ENCODE peak calls at places on chromosomes 1 and 21, in five cellular contexts. Z is heart left ventricle, F is uterus, C is Panc1, J is foreskin fibroblast. S is an unnamed sample.

GRCh38 chr1:229068266-229069043 is 202.5 kb upstream of the RAB4A start:
- DNase-seq in Z (peak), F (no peak), C (no peak), J (no peak), S (no peak)

GRCh38 chr1:46401964-46402626 is 8.0 kb downstream of the FAAH start:
- DNase-seq in Z (peak), F (peak), C (no peak), J (peak), S (no peak)

GRCh38 chr1:229342305-229342901 is 444 bp downstream of the CCSAP start:
- DNase-seq in Z (peak), F (peak), C (no peak), J (peak), S (peak)

GRCh38 chr1:51535006-51535592 is 16.0 kb upstream of the EPS15 start:
- DNase-seq in Z (peak), F (peak), C (no peak), J (peak), S (no peak)

GRCh38 chr1:228902781-228903572 is 167.7 kb downstream of the RHOU start:
- DNase-seq in Z (peak), F (peak), C (peak), J (peak), S (no peak)

GRCh38 chr1:232893481-232894313 is 56.7 kb upstream of the NTPCR start:
- DNase-seq in Z (no peak), F (no peak), C (no peak), J (no peak), S (no peak)

GRCh38 chr1:38083541-38083940 is 36.9 kb upstream of the POU3F1 start:
- DNase-seq in Z (no peak), F (no peak), C (no peak), J (no peak), S (no peak)

GRCh38 chr1:38444311-38444710 is 397.7 kb upstream of the POU3F1 start:
- DNase-seq in Z (no peak), F (no peak), C (no peak), J (no peak), S (no peak)

GRCh38 chr1:30807318-30808066 is 49.9 kb upstream of the LAPTM5 start:
- DNase-seq in Z (peak), F (no peak), C (no peak), J (peak), S (no peak)

GRCh38 chr1:194654956-194655355 is 1468.5 kb upstream of the B3GALT2 start:
- DNase-seq in Z (no peak), F (no peak), C (no peak), J (no peak), S (no peak)

GRCh38 chr1:226635456-226635941 is 86.9 kb downstream of the STUM start:
- DNase-seq in Z (no peak), F (peak), C (no peak), J (no peak), S (no peak)

GRCh38 chr1:92995420-92996130 is 34.3 kb upstream of the DIPK1A start:
- DNase-seq in Z (no peak), F (no peak), C (no peak), J (no peak), S (no peak)

GRCh38 chr1:202639500-202639899 is 70.8 kb downstream of the SYT2 start:
- DNase-seq in Z (no peak), F (no peak), C (no peak), J (peak), S (no peak)

GRCh38 chr1:36561365-36561731 is 78.6 kb upstream of the CSF3R start:
- DNase-seq in Z (no peak), F (no peak), C (no peak), J (no peak), S (peak)

GRCh38 chr1:15712158-15712557 is 23.9 kb upstream of the SLC25A34 start:
- DNase-seq in Z (no peak), F (no peak), C (no peak), J (no peak), S (no peak)

GRCh38 chr1:219724440-219724839 is 111.5 kb upstream of the ZC3H11B start:
- DNase-seq in Z (no peak), F (no peak), C (no peak), J (no peak), S (no peak)

GRCh38 chr1:171152533-171152932 is 32.6 kb upstream of the FMO2 start:
- DNase-seq in Z (peak), F (no peak), C (no peak), J (no peak), S (no peak)

GRCh38 chr1:232624892-232625291 is 5.0 kb downstream of the SIPA1L2 start:
- DNase-seq in Z (no peak), F (no peak), C (no peak), J (no peak), S (no peak)

GRCh38 chr1:169427081-169427611 is at the start of gene CCDC181:
- DNase-seq in Z (peak), F (peak), C (peak), J (peak), S (peak)

GRCh38 chr1:22769932-22770331 is 59.3 kb downstream of the EPHB2 start:
- DNase-seq in Z (no peak), F (no peak), C (no peak), J (no peak), S (no peak)

GRCh38 chr1:12080773-12081556 is 17.9 kb downstream of the TNFRSF8 start:
- DNase-seq in Z (no peak), F (no peak), C (no peak), J (no peak), S (no peak)

GRCh38 chr1:225735252-225736149 is 42.1 kb upstream of the SRP9 start:
- DNase-seq in Z (peak), F (peak), C (peak), J (peak), S (no peak)

GRCh38 chr1:182972821-182973220 is 19.9 kb upstream of the SHCBP1L start:
- DNase-seq in Z (no peak), F (no peak), C (no peak), J (no peak), S (no peak)

GRCh38 chr1:3174487-3175247 is 105.7 kb downstream of the PRDM16 start:
- DNase-seq in Z (peak), F (peak), C (no peak), J (no peak), S (no peak)

GRCh38 chr1:115530407-115530806 is 111.4 kb upstream of the VANGL1 start:
- DNase-seq in Z (peak), F (no peak), C (no peak), J (peak), S (no peak)

GRCh38 chr1:154624756-154625643 is 17.0 kb upstream of the ADAR start:
- DNase-seq in Z (no peak), F (no peak), C (no peak), J (peak), S (no peak)

GRCh38 chr1:100642826-100643225 is 76.7 kb upstream of the VCAM1 start:
- DNase-seq in Z (no peak), F (no peak), C (no peak), J (no peak), S (no peak)

GRCh38 chr1:234302334-234302962 is 70.8 kb upstream of the COA6 start:
- DNase-seq in Z (no peak), F (no peak), C (no peak), J (no peak), S (no peak)

GRCh38 chr21:45266518-45267389 is 20.9 kb downstream of the POFUT2 start:
- DNase-seq in Z (no peak), F (no peak), C (no peak), J (no peak), S (no peak)

GRCh38 chr1:207361910-207362309 is 40.4 kb downstream of the CD55 start:
- DNase-seq in Z (no peak), F (no peak), C (no peak), J (peak), S (no peak)

GRCh38 chr1:110348050-110348449 is 8.9 kb downstream of the RBM15 start:
- DNase-seq in Z (no peak), F (no peak), C (no peak), J (no peak), S (no peak)

GRCh38 chr21:15005391-15005790 is 59.4 kb downstream of the NRIP1 start:
- DNase-seq in Z (peak), F (no peak), C (no peak), J (peak), S (no peak)

GRCh38 chr1:48026701-48027532 is 29.7 kb upstream of the TRABD2B start:
- DNase-seq in Z (no peak), F (no peak), C (no peak), J (no peak), S (no peak)

GRCh38 chr1:6603424-6603850 is 768 bp upstream of the KLHL21 start:
- DNase-seq in Z (peak), F (peak), C (no peak), J (peak), S (no peak)

GRCh38 chr1:58788259-58788658 is 4.4 kb upstream of the JUN start:
- DNase-seq in Z (no peak), F (no peak), C (no peak), J (no peak), S (no peak)

GRCh38 chr1:166685200-166685599 is 154.1 kb upstream of the POGK start:
- DNase-seq in Z (no peak), F (no peak), C (no peak), J (no peak), S (no peak)

GRCh38 chr1:64282353-64282752 is 78.9 kb downstream of the UBE2U start:
- DNase-seq in Z (peak), F (no peak), C (no peak), J (no peak), S (no peak)

GRCh38 chr1:109391626-109392025 is 6.1 kb downstream of the SORT1 start:
- DNase-seq in Z (no peak), F (no peak), C (no peak), J (no peak), S (no peak)

DNA sequence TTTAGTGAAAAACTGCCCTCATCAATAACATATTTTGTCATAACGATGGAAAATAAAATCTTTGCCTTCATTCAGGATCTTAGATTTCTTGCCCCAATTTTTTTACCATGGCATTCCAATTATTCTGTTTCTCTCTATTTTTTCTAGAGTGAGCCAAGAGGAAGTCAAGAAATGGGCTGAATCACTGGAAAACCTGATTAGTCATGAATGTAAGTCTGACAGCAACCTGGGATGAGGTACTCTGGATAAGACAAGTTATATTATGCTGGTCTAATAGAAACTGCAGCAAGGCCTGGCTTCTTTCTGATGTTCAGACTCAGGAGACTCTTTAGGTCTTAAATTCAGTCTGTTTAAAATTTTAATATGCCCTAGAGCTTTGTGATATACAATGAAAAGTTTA is 3.5 kb downstream of the RGS4 start:
- DNase-seq in Z (no peak), F (no peak), C (no peak), J (peak), S (no peak)
- TF ChIP-seq CTCF in Z (no peak), F (no peak), C (no peak), J (no peak), S (no peak)

GRCh38 chr1:220726634-220727033 is 21.5 kb upstream of the MTARC2 start:
- DNase-seq in Z (no peak), F (no peak), C (no peak), J (no peak), S (no peak)
- TF ChIP-seq CTCF in Z (no peak), F (no peak), C (peak), J (no peak), S (no peak)

GRCh38 chr1:87084247-87084836 is 169.9 kb downstream of the HS2ST1 start:
- DNase-seq in Z (no peak), F (no peak), C (no peak), J (peak), S (no peak)
- TF ChIP-seq CTCF in Z (peak), F (peak), C (peak), J (no peak), S (peak)

DNA sequence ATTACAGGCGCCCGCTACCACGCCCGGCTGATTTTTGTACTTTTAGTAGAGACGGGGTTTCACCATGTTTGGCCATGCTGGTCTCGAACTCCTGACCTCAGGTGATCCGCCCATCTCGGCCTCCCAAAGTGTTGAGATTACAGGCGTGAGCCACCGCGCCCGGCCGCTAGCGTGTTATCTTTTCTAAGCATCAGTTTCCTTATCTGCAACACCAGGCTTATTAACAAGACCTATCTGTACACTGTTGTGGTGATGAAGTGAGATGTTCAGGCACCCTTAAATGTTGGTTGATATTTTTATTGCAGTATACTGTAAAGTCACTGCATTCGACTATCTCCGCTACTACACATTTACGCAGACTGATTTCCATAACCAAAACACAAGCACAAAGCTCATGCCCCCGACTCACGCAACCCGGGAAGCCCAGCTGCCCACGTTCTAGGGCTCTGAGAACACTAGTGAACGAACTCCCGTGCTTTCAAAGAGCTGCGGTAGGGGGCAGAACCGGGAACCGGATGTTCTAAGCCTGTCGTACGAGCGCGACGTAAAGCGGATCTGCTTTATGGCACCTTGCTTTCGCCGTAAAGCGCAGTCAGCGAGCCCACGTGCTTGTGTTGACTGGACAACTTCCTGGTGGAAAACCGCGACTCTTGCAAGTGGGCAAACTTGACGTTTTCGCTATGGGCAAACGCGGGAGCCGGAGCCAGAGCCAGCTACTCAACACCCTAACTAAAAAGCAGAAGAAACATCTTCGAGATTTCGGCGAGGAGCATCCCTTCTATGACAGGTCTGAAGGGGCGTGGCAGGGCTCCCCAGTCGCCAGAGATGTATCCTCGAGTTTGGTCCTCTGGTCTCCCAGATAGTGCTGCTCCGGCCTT is at the start of gene UTP25:
- DNase-seq in Z (peak), F (peak), C (peak), J (peak), S (peak)
- TF ChIP-seq CTCF in Z (peak), F (peak), C (peak), J (peak), S (peak)

DNA sequence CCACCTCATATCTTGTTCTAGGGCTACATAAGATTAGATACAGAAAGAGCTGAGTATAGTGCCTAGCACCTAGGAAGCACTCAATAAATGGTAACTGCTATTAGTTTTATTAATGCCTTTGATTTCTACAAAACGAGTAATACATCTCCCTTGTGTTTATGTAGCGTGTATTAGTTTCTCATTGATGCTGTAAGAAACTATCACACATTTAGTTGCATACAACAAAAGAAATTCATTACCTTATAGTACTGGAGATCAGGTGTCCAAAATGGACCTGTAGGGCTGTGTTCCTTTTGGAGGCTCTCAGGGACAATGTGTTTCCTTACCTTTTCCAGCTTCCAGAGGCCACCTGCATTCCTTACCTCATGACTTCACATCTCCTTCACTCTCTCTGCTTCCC is 961 bp upstream of the ERO1B start:
- DNase-seq in Z (no peak), F (no peak), C (no peak), J (no peak), S (no peak)
- TF ChIP-seq CTCF in Z (no peak), F (no peak), C (no peak), J (no peak), S (no peak)

GRCh38 chr1:190453550-190453949 is 24.1 kb downstream of the BRINP3 start:
- DNase-seq in Z (no peak), F (no peak), C (no peak), J (peak), S (no peak)
- TF ChIP-seq CTCF in Z (no peak), F (no peak), C (peak), J (no peak), S (peak)

DNA sequence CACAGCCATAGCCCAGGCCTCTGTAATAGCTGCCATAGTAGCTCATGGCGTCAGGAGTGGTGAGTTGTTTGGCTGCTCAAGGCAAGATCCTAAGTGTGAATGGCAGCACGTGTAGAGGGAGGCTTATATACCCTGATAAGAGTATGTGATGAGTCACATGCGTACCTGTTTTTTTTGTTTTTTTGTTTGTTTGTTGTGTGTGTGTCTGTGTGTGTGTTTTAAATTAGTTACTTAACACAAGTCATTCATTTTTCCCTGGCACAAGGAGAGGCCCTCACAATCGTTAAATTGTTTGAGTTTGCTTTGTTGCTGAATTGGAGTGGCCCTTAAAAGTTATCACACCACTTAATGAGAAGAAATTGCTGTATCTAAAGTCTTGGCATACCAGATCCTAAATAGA is at the start of gene KRTAP19-4:
- DNase-seq in Z (no peak), F (no peak), C (no peak), J (no peak), S (no peak)
- TF ChIP-seq CTCF in Z (no peak), F (no peak), C (no peak), J (no peak), S (no peak)

S was measured in D721Med.